ENCODE peak calls at places on chromosomes 5 and 9, in six cellular contexts. One of them, this sample, is unnamed.
A peak's percentile ranks its signal among the peaks of the same experiment; 100 is the strongest.

GRCh38 chr5:90386099-90386710 is 23.4 kb downstream of the CETN3 start:
- DNase-seq in naive thymus-derived CD4-positive, alpha-beta T cell: no peak
- DNase-seq in lung: no peak
- DNase-seq in effector CD8-positive, alpha-beta T cell: no peak
- DNase-seq in mesendoderm: peak; percentile 37
- DNase-seq in amniotic stem cell: no peak
- DNase-seq in this sample: no peak

GRCh38 chr5:17743580-17744435 is 109.5 kb downstream of the TAF11L14 start:
- DNase-seq in lung: no peak
- DNase-seq in effector CD8-positive, alpha-beta T cell: no peak
- DNase-seq in mesendoderm: peak; percentile 42
- DNase-seq in naive thymus-derived CD4-positive, alpha-beta T cell: no peak
- DNase-seq in amniotic stem cell: peak; percentile 79
- DNase-seq in this sample: no peak

GRCh38 chr9:115883467-115884329 is 269.9 kb upstream of the PAPPA start:
- DNase-seq in lung: no peak
- DNase-seq in amniotic stem cell: no peak
- DNase-seq in effector CD8-positive, alpha-beta T cell: no peak
- DNase-seq in naive thymus-derived CD4-positive, alpha-beta T cell: no peak
- DNase-seq in mesendoderm: peak; percentile 61
- DNase-seq in this sample: no peak

GRCh38 chr5:66209350-66209749 is 65.2 kb downstream of the SREK1 start:
- DNase-seq in effector CD8-positive, alpha-beta T cell: no peak
- DNase-seq in naive thymus-derived CD4-positive, alpha-beta T cell: no peak
- DNase-seq in mesendoderm: peak; percentile 95
- DNase-seq in lung: no peak
- DNase-seq in amniotic stem cell: no peak
- DNase-seq in this sample: no peak

GRCh38 chr5:134070979-134071849 is 43.3 kb upstream of the TCF7 start:
- DNase-seq in mesendoderm: peak; percentile 85
- DNase-seq in effector CD8-positive, alpha-beta T cell: peak; percentile 17
- DNase-seq in naive thymus-derived CD4-positive, alpha-beta T cell: peak; percentile 61
- DNase-seq in amniotic stem cell: no peak
- DNase-seq in lung: no peak
- DNase-seq in this sample: no peak

GRCh38 chr5:137856201-137856600 is 11.5 kb upstream of the MYOT start:
- DNase-seq in naive thymus-derived CD4-positive, alpha-beta T cell: no peak
- DNase-seq in mesendoderm: no peak
- DNase-seq in lung: no peak
- DNase-seq in amniotic stem cell: no peak
- DNase-seq in effector CD8-positive, alpha-beta T cell: no peak
- DNase-seq in this sample: no peak

GRCh38 chr9:36815566-36816348 is 218.3 kb downstream of the PAX5 start:
- DNase-seq in effector CD8-positive, alpha-beta T cell: no peak
- DNase-seq in mesendoderm: no peak
- DNase-seq in naive thymus-derived CD4-positive, alpha-beta T cell: no peak
- DNase-seq in amniotic stem cell: no peak
- DNase-seq in lung: no peak
- DNase-seq in this sample: no peak

GRCh38 chr5:1975406-1975715 is 92.6 kb upstream of the IRX4 start:
- DNase-seq in mesendoderm: no peak
- DNase-seq in effector CD8-positive, alpha-beta T cell: no peak
- DNase-seq in amniotic stem cell: no peak
- DNase-seq in lung: no peak
- DNase-seq in naive thymus-derived CD4-positive, alpha-beta T cell: no peak
- DNase-seq in this sample: no peak

GRCh38 chr5:37771731-37772130 is 68.1 kb downstream of the GDNF start:
- DNase-seq in amniotic stem cell: peak; percentile 94
- DNase-seq in lung: no peak
- DNase-seq in naive thymus-derived CD4-positive, alpha-beta T cell: no peak
- DNase-seq in mesendoderm: no peak
- DNase-seq in effector CD8-positive, alpha-beta T cell: no peak
- DNase-seq in this sample: peak; percentile 99

GRCh38 chr9:129206401-129206800 is 28.3 kb upstream of the IER5L start:
- DNase-seq in amniotic stem cell: no peak
- DNase-seq in mesendoderm: no peak
- DNase-seq in naive thymus-derived CD4-positive, alpha-beta T cell: no peak
- DNase-seq in effector CD8-positive, alpha-beta T cell: no peak
- DNase-seq in lung: no peak
- DNase-seq in this sample: no peak

GRCh38 chr5:52469420-52469819 is 318.3 kb upstream of the ITGA1 start:
- DNase-seq in effector CD8-positive, alpha-beta T cell: no peak
- DNase-seq in lung: no peak
- DNase-seq in mesendoderm: no peak
- DNase-seq in naive thymus-derived CD4-positive, alpha-beta T cell: no peak
- DNase-seq in amniotic stem cell: no peak
- DNase-seq in this sample: no peak

GRCh38 chr9:7234144-7234543 is 476.4 kb downstream of the KDM4C start:
- DNase-seq in naive thymus-derived CD4-positive, alpha-beta T cell: no peak
- DNase-seq in lung: no peak
- DNase-seq in amniotic stem cell: no peak
- DNase-seq in mesendoderm: peak; percentile 90
- DNase-seq in effector CD8-positive, alpha-beta T cell: no peak
- DNase-seq in this sample: no peak

GRCh38 chr5:2742921-2743679 is 8.4 kb downstream of the IRX2 start:
- DNase-seq in naive thymus-derived CD4-positive, alpha-beta T cell: no peak
- DNase-seq in amniotic stem cell: no peak
- DNase-seq in mesendoderm: no peak
- DNase-seq in lung: peak; percentile 29
- DNase-seq in effector CD8-positive, alpha-beta T cell: no peak
- DNase-seq in this sample: no peak

GRCh38 chr5:131167615-131168014 is 2.6 kb upstream of the HINT1 start:
- DNase-seq in naive thymus-derived CD4-positive, alpha-beta T cell: no peak
- DNase-seq in lung: no peak
- DNase-seq in effector CD8-positive, alpha-beta T cell: no peak
- DNase-seq in amniotic stem cell: no peak
- DNase-seq in mesendoderm: no peak
- DNase-seq in this sample: no peak

GRCh38 chr5:138968601-138969000 is 93.5 kb upstream of the LRRTM2 start:
- DNase-seq in mesendoderm: no peak
- DNase-seq in naive thymus-derived CD4-positive, alpha-beta T cell: no peak
- DNase-seq in lung: no peak
- DNase-seq in effector CD8-positive, alpha-beta T cell: no peak
- DNase-seq in amniotic stem cell: no peak
- DNase-seq in this sample: no peak

GRCh38 chr9:110444911-110445310 is 107.2 kb upstream of the TXNDC8 start:
- DNase-seq in naive thymus-derived CD4-positive, alpha-beta T cell: no peak
- DNase-seq in amniotic stem cell: no peak
- DNase-seq in effector CD8-positive, alpha-beta T cell: no peak
- DNase-seq in mesendoderm: no peak
- DNase-seq in lung: no peak
- DNase-seq in this sample: no peak

GRCh38 chr5:39217365-39218281 is 1.7 kb downstream of the FYB1 start:
- DNase-seq in amniotic stem cell: peak; percentile 70
- DNase-seq in mesendoderm: peak; percentile 75
- DNase-seq in naive thymus-derived CD4-positive, alpha-beta T cell: peak; percentile 68
- DNase-seq in lung: peak; percentile 78
- DNase-seq in effector CD8-positive, alpha-beta T cell: peak; percentile 66
- DNase-seq in this sample: no peak

GRCh38 chr9:33130501-33130900 is 36.6 kb downstream of the B4GALT1 start:
- DNase-seq in mesendoderm: no peak
- DNase-seq in effector CD8-positive, alpha-beta T cell: no peak
- DNase-seq in lung: no peak
- DNase-seq in naive thymus-derived CD4-positive, alpha-beta T cell: no peak
- DNase-seq in amniotic stem cell: no peak
- DNase-seq in this sample: no peak

GRCh38 chr9:74415995-74416394 is 81.1 kb upstream of the RORB start:
- DNase-seq in naive thymus-derived CD4-positive, alpha-beta T cell: no peak
- DNase-seq in lung: no peak
- DNase-seq in mesendoderm: no peak
- DNase-seq in amniotic stem cell: no peak
- DNase-seq in effector CD8-positive, alpha-beta T cell: no peak
- DNase-seq in this sample: no peak

GRCh38 chr9:69421908-69422801 is 97.1 kb downstream of the ENTREP1 start:
- DNase-seq in lung: peak; percentile 58
- DNase-seq in mesendoderm: peak; percentile 87
- DNase-seq in amniotic stem cell: peak; percentile 28
- DNase-seq in effector CD8-positive, alpha-beta T cell: peak; percentile 18
- DNase-seq in naive thymus-derived CD4-positive, alpha-beta T cell: peak; percentile 36
- DNase-seq in this sample: no peak

GRCh38 chr5:53426878-53427277 is 53.6 kb upstream of the FST start:
- DNase-seq in naive thymus-derived CD4-positive, alpha-beta T cell: no peak
- DNase-seq in effector CD8-positive, alpha-beta T cell: no peak
- DNase-seq in lung: no peak
- DNase-seq in mesendoderm: peak; percentile 66
- DNase-seq in amniotic stem cell: no peak
- DNase-seq in this sample: no peak

GRCh38 chr5:93574041-93574938 is 6.7 kb downstream of the NR2F1-AS1 start:
- DNase-seq in lung: no peak
- DNase-seq in mesendoderm: no peak
- DNase-seq in naive thymus-derived CD4-positive, alpha-beta T cell: no peak
- DNase-seq in amniotic stem cell: no peak
- DNase-seq in effector CD8-positive, alpha-beta T cell: no peak
- DNase-seq in this sample: no peak

GRCh38 chr9:85156652-85157051 is 487.1 kb downstream of the NTRK2 start:
- DNase-seq in amniotic stem cell: no peak
- DNase-seq in effector CD8-positive, alpha-beta T cell: no peak
- DNase-seq in naive thymus-derived CD4-positive, alpha-beta T cell: no peak
- DNase-seq in mesendoderm: peak; percentile 64
- DNase-seq in lung: no peak
- DNase-seq in this sample: no peak

GRCh38 chr5:11251242-11251641 is 490.2 kb upstream of the DAP start:
- DNase-seq in amniotic stem cell: no peak
- DNase-seq in mesendoderm: peak; percentile 80
- DNase-seq in effector CD8-positive, alpha-beta T cell: no peak
- DNase-seq in lung: no peak
- DNase-seq in naive thymus-derived CD4-positive, alpha-beta T cell: no peak
- DNase-seq in this sample: no peak

GRCh38 chr9:73916016-73916673 is 581.0 kb upstream of the RORB start:
- DNase-seq in effector CD8-positive, alpha-beta T cell: no peak
- DNase-seq in lung: no peak
- DNase-seq in amniotic stem cell: no peak
- DNase-seq in naive thymus-derived CD4-positive, alpha-beta T cell: no peak
- DNase-seq in mesendoderm: peak; percentile 71
- DNase-seq in this sample: no peak

GRCh38 chr5:74042559-74043357 is 416.8 kb downstream of the ARHGEF28 start:
- DNase-seq in naive thymus-derived CD4-positive, alpha-beta T cell: no peak
- DNase-seq in mesendoderm: peak; percentile 50
- DNase-seq in lung: peak; percentile 60
- DNase-seq in effector CD8-positive, alpha-beta T cell: no peak
- DNase-seq in amniotic stem cell: peak; percentile 23
- DNase-seq in this sample: peak; percentile 46

GRCh38 chr9:75889577-75889976 is 896 bp upstream of the PCSK5 start:
- DNase-seq in lung: no peak
- DNase-seq in amniotic stem cell: no peak
- DNase-seq in effector CD8-positive, alpha-beta T cell: no peak
- DNase-seq in mesendoderm: no peak
- DNase-seq in naive thymus-derived CD4-positive, alpha-beta T cell: no peak
- DNase-seq in this sample: no peak

GRCh38 chr9:83032065-83032625 is 30.8 kb downstream of the RASEF start:
- DNase-seq in naive thymus-derived CD4-positive, alpha-beta T cell: no peak
- DNase-seq in effector CD8-positive, alpha-beta T cell: no peak
- DNase-seq in amniotic stem cell: no peak
- DNase-seq in mesendoderm: no peak
- DNase-seq in lung: peak; percentile 48
- DNase-seq in this sample: no peak

GRCh38 chr5:68711311-68712200 is 382.3 kb upstream of the SLC30A5 start:
- DNase-seq in mesendoderm: no peak
- DNase-seq in naive thymus-derived CD4-positive, alpha-beta T cell: no peak
- DNase-seq in lung: no peak
- DNase-seq in effector CD8-positive, alpha-beta T cell: no peak
- DNase-seq in amniotic stem cell: no peak
- DNase-seq in this sample: no peak

GRCh38 chr5:4630031-4630430 is 510.1 kb upstream of the ADAMTS16 start:
- DNase-seq in naive thymus-derived CD4-positive, alpha-beta T cell: no peak
- DNase-seq in lung: peak; percentile 44
- DNase-seq in amniotic stem cell: no peak
- DNase-seq in effector CD8-positive, alpha-beta T cell: no peak
- DNase-seq in mesendoderm: no peak
- DNase-seq in this sample: no peak

GRCh38 chr9:91496351-91496750 is 72.7 kb upstream of the NFIL3 start:
- DNase-seq in naive thymus-derived CD4-positive, alpha-beta T cell: no peak
- DNase-seq in amniotic stem cell: no peak
- DNase-seq in effector CD8-positive, alpha-beta T cell: no peak
- DNase-seq in lung: no peak
- DNase-seq in mesendoderm: no peak
- DNase-seq in this sample: no peak

GRCh38 chr9:105515811-105516413 is 42.0 kb upstream of the FKTN start:
- DNase-seq in lung: no peak
- DNase-seq in naive thymus-derived CD4-positive, alpha-beta T cell: no peak
- DNase-seq in mesendoderm: peak; percentile 54
- DNase-seq in amniotic stem cell: no peak
- DNase-seq in effector CD8-positive, alpha-beta T cell: no peak
- DNase-seq in this sample: no peak

GRCh38 chr5:90866915-90867715 is 308.5 kb downstream of the ADGRV1 start:
- DNase-seq in amniotic stem cell: no peak
- DNase-seq in naive thymus-derived CD4-positive, alpha-beta T cell: no peak
- DNase-seq in mesendoderm: peak; percentile 63
- DNase-seq in effector CD8-positive, alpha-beta T cell: no peak
- DNase-seq in lung: no peak
- DNase-seq in this sample: no peak

GRCh38 chr9:76419782-76420380 is 25.7 kb upstream of the RFK start:
- DNase-seq in naive thymus-derived CD4-positive, alpha-beta T cell: no peak
- DNase-seq in mesendoderm: peak; percentile 42
- DNase-seq in effector CD8-positive, alpha-beta T cell: no peak
- DNase-seq in lung: no peak
- DNase-seq in amniotic stem cell: no peak
- DNase-seq in this sample: no peak

GRCh38 chr5:139374909-139375308 is 8.2 kb downstream of the SLC23A1 start:
- DNase-seq in lung: no peak
- DNase-seq in mesendoderm: no peak
- DNase-seq in amniotic stem cell: no peak
- DNase-seq in naive thymus-derived CD4-positive, alpha-beta T cell: peak; percentile 13
- DNase-seq in effector CD8-positive, alpha-beta T cell: no peak
- DNase-seq in this sample: no peak

GRCh38 chr5:147844846-147845245 is 13.4 kb upstream of the SPINK1 start:
- DNase-seq in amniotic stem cell: no peak
- DNase-seq in effector CD8-positive, alpha-beta T cell: no peak
- DNase-seq in naive thymus-derived CD4-positive, alpha-beta T cell: no peak
- DNase-seq in mesendoderm: no peak
- DNase-seq in lung: no peak
- DNase-seq in this sample: no peak

GRCh38 chr5:124704594-124705284 is 41.7 kb downstream of the ZNF608 start:
- DNase-seq in naive thymus-derived CD4-positive, alpha-beta T cell: no peak
- DNase-seq in lung: no peak
- DNase-seq in effector CD8-positive, alpha-beta T cell: no peak
- DNase-seq in mesendoderm: no peak
- DNase-seq in amniotic stem cell: no peak
- DNase-seq in this sample: no peak